ENCODE peak calls at places on chromosome 21, in five cellular contexts. G, B, Y, X and O are unnamed samples.

GRCh38 chr21:37072239-37072987 is 458 bp downstream of the PIGP start:
- DNase-seq in X (peak), Y (peak), B (peak), G (peak), O (peak)

GRCh38 chr21:27017251-27017650 is 50.4 kb upstream of the ADAMTS5 start:
- DNase-seq in G (no peak), B (no peak), Y (no peak), X (no peak), O (no peak)

GRCh38 chr21:46459356-46460112 is 843 bp downstream of the DIP2A start:
- DNase-seq in B (peak), X (peak), Y (peak), G (no peak), O (no peak)

GRCh38 chr21:28378026-28378425 is 614.7 kb downstream of the LTN1 start:
- DNase-seq in Y (no peak), X (no peak), G (no peak), B (no peak), O (no peak)

GRCh38 chr21:15552914-15553491 is 176.8 kb upstream of the USP25 start:
- DNase-seq in G (no peak), X (no peak), Y (no peak), B (peak), O (no peak)

GRCh38 chr21:28359300-28359699 is 633.4 kb downstream of the LTN1 start:
- DNase-seq in Y (no peak), B (no peak), G (no peak), X (no peak), O (no peak)

GRCh38 chr21:14850394-14850793 is 214.4 kb downstream of the NRIP1 start:
- DNase-seq in X (no peak), Y (no peak), B (peak), G (no peak), O (no peak)

GRCh38 chr21:42063578-42064521 is 7.3 kb upstream of the UMODL1 start:
- DNase-seq in G (peak), B (no peak), Y (peak), X (no peak), O (peak)

GRCh38 chr21:17853393-17854275 is 34.5 kb upstream of the C21orf91 start:
- DNase-seq in G (no peak), B (no peak), Y (no peak), X (no peak), O (no peak)

GRCh38 chr21:39842741-39843146 is 24.5 kb upstream of the PCP4 start:
- DNase-seq in X (no peak), B (peak), Y (no peak), G (no peak), O (no peak)

GRCh38 chr21:44462090-44462833 is 7.0 kb downstream of the LRRC3 start:
- DNase-seq in G (no peak), Y (no peak), X (no peak), B (no peak), O (no peak)

GRCh38 chr21:36861595-36861883 is 104.9 kb downstream of the HLCS start:
- DNase-seq in X (no peak), B (no peak), Y (no peak), G (no peak), O (no peak)

GRCh38 chr21:15749868-15750174 is 20.0 kb downstream of the USP25 start:
- DNase-seq in Y (no peak), B (no peak), X (no peak), G (no peak), O (no peak)

GRCh38 chr21:44529503-44530125 is 10.4 kb downstream of the KRTAP10-1 start:
- DNase-seq in X (peak), G (no peak), Y (no peak), B (no peak), O (no peak)

GRCh38 chr21:23543334-23543733 is 2063.9 kb downstream of the MRPL39 start:
- DNase-seq in X (no peak), Y (no peak), B (no peak), G (no peak), O (no peak)

GRCh38 chr21:36150192-36150711 is 6.4 kb upstream of the DOP1B start:
- DNase-seq in X (no peak), Y (no peak), G (no peak), B (peak), O (no peak)

GRCh38 chr21:33976082-33976979 is 60.7 kb upstream of the ATP5PO start:
- DNase-seq in X (no peak), B (peak), Y (no peak), G (peak), O (peak)

GRCh38 chr21:26739189-26739588 is 106.0 kb downstream of the ADAMTS1 start:
- DNase-seq in Y (no peak), B (peak), G (no peak), X (no peak), O (no peak)

GRCh38 chr21:46004168-46004861 is 22.7 kb downstream of the COL6A1 start:
- DNase-seq in X (peak), Y (peak), B (peak), G (no peak), O (no peak)

GRCh38 chr21:41953249-41953830 is 478 bp downstream of the C2CD2 start:
- DNase-seq in Y (peak), B (peak), X (no peak), G (no peak), O (no peak)

GRCh38 chr21:36575306-36575705 is 95.4 kb upstream of the CLDN14 start:
- DNase-seq in G (no peak), X (no peak), B (no peak), Y (no peak), O (no peak)

GRCh38 chr21:41321211-41321907 is 4.8 kb downstream of the FAM3B start:
- DNase-seq in X (no peak), B (no peak), Y (no peak), G (no peak), O (no peak)

GRCh38 chr21:9759972-9760371 is 761.4 kb upstream of the TPTE start:
- DNase-seq in B (no peak), X (no peak), Y (no peak), G (no peak), O (no peak)

GRCh38 chr21:42855143-42855936 is 24.0 kb downstream of the WDR4 start:
- DNase-seq in B (no peak), G (no peak), X (no peak), Y (no peak), O (no peak)

GRCh38 chr21:21921410-21922232 is 923.4 kb downstream of the NCAM2 start:
- DNase-seq in B (peak), Y (no peak), G (no peak), X (no peak), O (no peak)

GRCh38 chr21:34126269-34126668 is 52.9 kb downstream of the MRPS6 start:
- DNase-seq in Y (no peak), B (peak), X (no peak), G (no peak), O (peak)

GRCh38 chr21:17869115-17869514 is 50.0 kb upstream of the C21orf91 start:
- DNase-seq in B (no peak), Y (no peak), G (no peak), X (no peak), O (no peak)

GRCh38 chr21:43772368-43772870 is 3.7 kb downstream of the CSTB start:
- DNase-seq in B (no peak), G (no peak), Y (no peak), X (no peak), O (no peak)

GRCh38 chr21:41622831-41623548 is 115.0 kb upstream of the TMPRSS2 start:
- DNase-seq in Y (no peak), B (no peak), G (no peak), X (no peak), O (no peak)

GRCh38 chr21:45497846-45498645 is 44.2 kb downstream of the SLC19A1 start:
- DNase-seq in G (no peak), X (peak), B (no peak), Y (no peak), O (no peak)

GRCh38 chr21:40337981-40338380 is 470.7 kb downstream of the PCP4 start:
- DNase-seq in G (no peak), X (no peak), Y (no peak), B (no peak), O (no peak)

GRCh38 chr21:42233067-42233981 is 14.4 kb downstream of the ABCG1 start:
- DNase-seq in Y (peak), X (peak), G (peak), B (peak), O (peak)

GRCh38 chr21:26169611-26170470 is 729 bp downstream of the APP start:
- DNase-seq in G (peak), X (peak), B (peak), Y (peak), O (peak)

GRCh38 chr21:21179619-21180336 is 181.6 kb downstream of the NCAM2 start:
- DNase-seq in B (no peak), G (no peak), Y (no peak), X (peak), O (no peak)